ENCODE peak calls at places on chromosomes 2 and 18, in five cellular contexts. One of them, this sample, is unnamed.

GRCh38 chr2:207239222-207239674 is 73.5 kb upstream of the KLF7 start:
- DNase-seq in activated CD4-positive, alpha-beta T cell treated with anti-CD3 and anti-CD28 coated beads, Interleukin-2, amount 50 U/mL, for 48 hours: peak
- DNase-seq in effector memory CD4-positive, alpha-beta T cell: no peak
- DNase-seq in frontal cortex: no peak
- DNase-seq in ovary: peak
- DNase-seq in this sample: no peak

GRCh38 chr2:60516383-60516811 is 37.1 kb downstream of the BCL11A start:
- DNase-seq in effector memory CD4-positive, alpha-beta T cell: no peak
- DNase-seq in frontal cortex: no peak
- DNase-seq in ovary: no peak
- DNase-seq in activated CD4-positive, alpha-beta T cell treated with anti-CD3 and anti-CD28 coated beads, Interleukin-2, amount 50 U/mL, for 48 hours: no peak
- DNase-seq in this sample: no peak

GRCh38 chr2:228527481-228527880 is 346.0 kb upstream of the SPHKAP start:
- DNase-seq in frontal cortex: no peak
- DNase-seq in effector memory CD4-positive, alpha-beta T cell: no peak
- DNase-seq in activated CD4-positive, alpha-beta T cell treated with anti-CD3 and anti-CD28 coated beads, Interleukin-2, amount 50 U/mL, for 48 hours: no peak
- DNase-seq in ovary: no peak
- DNase-seq in this sample: no peak

GRCh38 chr2:64404743-64405142 is 49.2 kb upstream of the LGALSL start:
- DNase-seq in ovary: peak
- DNase-seq in effector memory CD4-positive, alpha-beta T cell: no peak
- DNase-seq in frontal cortex: no peak
- DNase-seq in activated CD4-positive, alpha-beta T cell treated with anti-CD3 and anti-CD28 coated beads, Interleukin-2, amount 50 U/mL, for 48 hours: no peak
- DNase-seq in this sample: no peak

GRCh38 chr2:233062447-233062842 is 2.3 kb downstream of the INPP5D start:
- DNase-seq in effector memory CD4-positive, alpha-beta T cell: no peak
- DNase-seq in frontal cortex: no peak
- DNase-seq in ovary: no peak
- DNase-seq in activated CD4-positive, alpha-beta T cell treated with anti-CD3 and anti-CD28 coated beads, Interleukin-2, amount 50 U/mL, for 48 hours: no peak
- DNase-seq in this sample: no peak

GRCh38 chr2:207767461-207768167 is 2.1 kb downstream of the FZD5 start:
- DNase-seq in effector memory CD4-positive, alpha-beta T cell: no peak
- DNase-seq in frontal cortex: peak
- DNase-seq in activated CD4-positive, alpha-beta T cell treated with anti-CD3 and anti-CD28 coated beads, Interleukin-2, amount 50 U/mL, for 48 hours: peak
- DNase-seq in ovary: peak
- DNase-seq in this sample: no peak

GRCh38 chr2:48124592-48124991 is 218.3 kb upstream of the FBXO11 start:
- DNase-seq in activated CD4-positive, alpha-beta T cell treated with anti-CD3 and anti-CD28 coated beads, Interleukin-2, amount 50 U/mL, for 48 hours: no peak
- DNase-seq in ovary: no peak
- DNase-seq in effector memory CD4-positive, alpha-beta T cell: no peak
- DNase-seq in frontal cortex: no peak
- DNase-seq in this sample: no peak

GRCh38 chr2:120737802-120738516 is 2.3 kb downstream of the GLI2 start:
- DNase-seq in effector memory CD4-positive, alpha-beta T cell: no peak
- DNase-seq in ovary: peak
- DNase-seq in frontal cortex: no peak
- DNase-seq in activated CD4-positive, alpha-beta T cell treated with anti-CD3 and anti-CD28 coated beads, Interleukin-2, amount 50 U/mL, for 48 hours: no peak
- DNase-seq in this sample: no peak

GRCh38 chr2:68282814-68283812 is 30.8 kb upstream of the PPP3R1 start:
- DNase-seq in frontal cortex: peak
- DNase-seq in activated CD4-positive, alpha-beta T cell treated with anti-CD3 and anti-CD28 coated beads, Interleukin-2, amount 50 U/mL, for 48 hours: no peak
- DNase-seq in effector memory CD4-positive, alpha-beta T cell: peak
- DNase-seq in ovary: no peak
- DNase-seq in this sample: no peak

GRCh38 chr2:191556463-191556862 is 121.5 kb upstream of the NABP1 start:
- DNase-seq in frontal cortex: no peak
- DNase-seq in activated CD4-positive, alpha-beta T cell treated with anti-CD3 and anti-CD28 coated beads, Interleukin-2, amount 50 U/mL, for 48 hours: no peak
- DNase-seq in effector memory CD4-positive, alpha-beta T cell: no peak
- DNase-seq in ovary: no peak
- DNase-seq in this sample: no peak

GRCh38 chr2:239372835-239373234 is 28.0 kb downstream of the HDAC4 start:
- DNase-seq in effector memory CD4-positive, alpha-beta T cell: no peak
- DNase-seq in activated CD4-positive, alpha-beta T cell treated with anti-CD3 and anti-CD28 coated beads, Interleukin-2, amount 50 U/mL, for 48 hours: no peak
- DNase-seq in frontal cortex: no peak
- DNase-seq in ovary: no peak
- DNase-seq in this sample: no peak

GRCh38 chr2:30225131-30225762 is 6.1 kb upstream of the LBH start:
- DNase-seq in frontal cortex: no peak
- DNase-seq in ovary: peak
- DNase-seq in effector memory CD4-positive, alpha-beta T cell: peak
- DNase-seq in activated CD4-positive, alpha-beta T cell treated with anti-CD3 and anti-CD28 coated beads, Interleukin-2, amount 50 U/mL, for 48 hours: peak
- DNase-seq in this sample: peak

GRCh38 chr2:20135631-20136050 is 84.2 kb upstream of the LAPTM4A start:
- DNase-seq in effector memory CD4-positive, alpha-beta T cell: no peak
- DNase-seq in frontal cortex: no peak
- DNase-seq in activated CD4-positive, alpha-beta T cell treated with anti-CD3 and anti-CD28 coated beads, Interleukin-2, amount 50 U/mL, for 48 hours: peak
- DNase-seq in ovary: peak
- DNase-seq in this sample: peak

GRCh38 chr18:52341617-52342381 is 1.8 kb downstream of the DCC start:
- DNase-seq in ovary: no peak
- DNase-seq in effector memory CD4-positive, alpha-beta T cell: no peak
- DNase-seq in activated CD4-positive, alpha-beta T cell treated with anti-CD3 and anti-CD28 coated beads, Interleukin-2, amount 50 U/mL, for 48 hours: no peak
- DNase-seq in frontal cortex: no peak
- DNase-seq in this sample: no peak

GRCh38 chr2:167944825-167945659 is 302.4 kb downstream of the STK39 start:
- DNase-seq in effector memory CD4-positive, alpha-beta T cell: no peak
- DNase-seq in activated CD4-positive, alpha-beta T cell treated with anti-CD3 and anti-CD28 coated beads, Interleukin-2, amount 50 U/mL, for 48 hours: no peak
- DNase-seq in frontal cortex: no peak
- DNase-seq in ovary: no peak
- DNase-seq in this sample: no peak

GRCh38 chr18:10040287-10041011 is 126.6 kb downstream of the VAPA start:
- DNase-seq in activated CD4-positive, alpha-beta T cell treated with anti-CD3 and anti-CD28 coated beads, Interleukin-2, amount 50 U/mL, for 48 hours: no peak
- DNase-seq in ovary: peak
- DNase-seq in effector memory CD4-positive, alpha-beta T cell: no peak
- DNase-seq in frontal cortex: no peak
- DNase-seq in this sample: no peak

GRCh38 chr2:218022131-218022850 is 19.5 kb upstream of the TNS1 start:
- DNase-seq in effector memory CD4-positive, alpha-beta T cell: no peak
- DNase-seq in frontal cortex: no peak
- DNase-seq in ovary: peak
- DNase-seq in activated CD4-positive, alpha-beta T cell treated with anti-CD3 and anti-CD28 coated beads, Interleukin-2, amount 50 U/mL, for 48 hours: no peak
- DNase-seq in this sample: no peak

GRCh38 chr2:19361325-19361990 is 3.0 kb upstream of the OSR1 start:
- DNase-seq in activated CD4-positive, alpha-beta T cell treated with anti-CD3 and anti-CD28 coated beads, Interleukin-2, amount 50 U/mL, for 48 hours: peak
- DNase-seq in effector memory CD4-positive, alpha-beta T cell: no peak
- DNase-seq in ovary: no peak
- DNase-seq in frontal cortex: no peak
- DNase-seq in this sample: no peak

GRCh38 chr2:241802806-241803318 is 6.1 kb upstream of the NEU4 start:
- DNase-seq in activated CD4-positive, alpha-beta T cell treated with anti-CD3 and anti-CD28 coated beads, Interleukin-2, amount 50 U/mL, for 48 hours: no peak
- DNase-seq in effector memory CD4-positive, alpha-beta T cell: no peak
- DNase-seq in frontal cortex: no peak
- DNase-seq in ovary: no peak
- DNase-seq in this sample: no peak

GRCh38 chr2:1752751-1753150 is 8.4 kb upstream of the PXDN start:
- DNase-seq in activated CD4-positive, alpha-beta T cell treated with anti-CD3 and anti-CD28 coated beads, Interleukin-2, amount 50 U/mL, for 48 hours: no peak
- DNase-seq in effector memory CD4-positive, alpha-beta T cell: no peak
- DNase-seq in ovary: no peak
- DNase-seq in frontal cortex: no peak
- DNase-seq in this sample: no peak